ENCODE peak calls at places on chromosomes 13 and 19, in seven cellular contexts. J is heart right ventricle; O is hepatocyte; M is fibroblast of lung; C is AG04450; N is CD4-positive, alpha-beta T cell; X is uterus. H is an unnamed sample.

GRCh38 chr19:8423821-8424223 is 10.7 kb downstream of the MARCHF2 start:
- DNase-seq in O (peak), M (peak), C (peak), J (peak), N (no peak), X (peak), H (peak)

GRCh38 chr13:67138937-67139336 is 91.2 kb downstream of the PCDH9 start:
- DNase-seq in J (no peak), O (no peak), X (no peak), C (no peak), M (no peak), N (no peak), H (no peak)

GRCh38 chr13:82766732-82767321 is 1115.4 kb downstream of the SLITRK1 start:
- DNase-seq in X (no peak), N (no peak), J (no peak), O (no peak), C (no peak), M (no peak), H (no peak)

GRCh38 chr19:37706052-37706605 is 13.4 kb downstream of the ZNF607 start:
- DNase-seq in N (no peak), X (no peak), O (no peak), M (no peak), J (no peak), C (no peak), H (no peak)

GRCh38 chr13:30844548-30845296 is 61.3 kb upstream of the MEDAG start:
- DNase-seq in N (no peak), J (no peak), X (no peak), M (no peak), C (no peak), O (no peak), H (no peak)

GRCh38 chr13:109146912-109147624 is 517.7 kb downstream of the MYO16 start:
- DNase-seq in X (no peak), C (peak), J (no peak), O (no peak), M (peak), N (no peak), H (no peak)

GRCh38 chr13:102091231-102091630 is 310.6 kb downstream of the FGF14 start:
- DNase-seq in M (peak), O (peak), J (no peak), C (no peak), N (no peak), X (no peak), H (no peak)

GRCh38 chr19:45598267-45599011 is 3.6 kb downstream of the GPR4 start:
- DNase-seq in N (no peak), J (no peak), C (no peak), O (no peak), X (no peak), M (no peak), H (no peak)

GRCh38 chr19:44207126-44207803 is 5.1 kb upstream of the ZNF227 start:
- DNase-seq in J (peak), O (peak), N (peak), C (peak), X (peak), M (peak), H (peak)

GRCh38 chr13:83220241-83220640 is 662.0 kb downstream of the SLITRK1 start:
- DNase-seq in N (no peak), J (no peak), X (no peak), M (peak), C (no peak), O (no peak), H (no peak)

GRCh38 chr13:98065468-98065867 is 77.4 kb upstream of the FARP1 start:
- DNase-seq in C (no peak), X (no peak), J (no peak), O (no peak), N (no peak), M (no peak), H (no peak)
- TF ChIP-seq CTCF in C (no peak), X (no peak), J (no peak), O (peak), N (no peak), M (no peak), H (no peak)

GRCh38 chr19:32191921-32192320 is 153.5 kb upstream of the ZNF507 start:
- DNase-seq in X (no peak), C (no peak), J (no peak), O (no peak), N (no peak), M (no peak), H (no peak)

GRCh38 chr19:32196690-32197420 is 148.6 kb upstream of the ZNF507 start:
- DNase-seq in J (no peak), C (no peak), N (no peak), M (no peak), X (no peak), O (no peak), H (no peak)

GRCh38 chr19:32197896-32198882 is 147.2 kb upstream of the ZNF507 start:
- DNase-seq in C (no peak), X (no peak), N (no peak), J (no peak), M (no peak), O (no peak), H (no peak)

GRCh38 chr19:32199501-32200040 is 145.8 kb upstream of the ZNF507 start:
- DNase-seq in J (no peak), X (no peak), N (no peak), M (no peak), O (no peak), C (no peak), H (no peak)

GRCh38 chr19:32195706-32196610 is 149.5 kb upstream of the ZNF507 start:
- DNase-seq in C (no peak), X (no peak), O (no peak), N (no peak), J (no peak), M (no peak), H (no peak)
- TF ChIP-seq CTCF in C (no peak), X (no peak), O (no peak), N (no peak), J (no peak), M (no peak), H (no peak)

DNA sequence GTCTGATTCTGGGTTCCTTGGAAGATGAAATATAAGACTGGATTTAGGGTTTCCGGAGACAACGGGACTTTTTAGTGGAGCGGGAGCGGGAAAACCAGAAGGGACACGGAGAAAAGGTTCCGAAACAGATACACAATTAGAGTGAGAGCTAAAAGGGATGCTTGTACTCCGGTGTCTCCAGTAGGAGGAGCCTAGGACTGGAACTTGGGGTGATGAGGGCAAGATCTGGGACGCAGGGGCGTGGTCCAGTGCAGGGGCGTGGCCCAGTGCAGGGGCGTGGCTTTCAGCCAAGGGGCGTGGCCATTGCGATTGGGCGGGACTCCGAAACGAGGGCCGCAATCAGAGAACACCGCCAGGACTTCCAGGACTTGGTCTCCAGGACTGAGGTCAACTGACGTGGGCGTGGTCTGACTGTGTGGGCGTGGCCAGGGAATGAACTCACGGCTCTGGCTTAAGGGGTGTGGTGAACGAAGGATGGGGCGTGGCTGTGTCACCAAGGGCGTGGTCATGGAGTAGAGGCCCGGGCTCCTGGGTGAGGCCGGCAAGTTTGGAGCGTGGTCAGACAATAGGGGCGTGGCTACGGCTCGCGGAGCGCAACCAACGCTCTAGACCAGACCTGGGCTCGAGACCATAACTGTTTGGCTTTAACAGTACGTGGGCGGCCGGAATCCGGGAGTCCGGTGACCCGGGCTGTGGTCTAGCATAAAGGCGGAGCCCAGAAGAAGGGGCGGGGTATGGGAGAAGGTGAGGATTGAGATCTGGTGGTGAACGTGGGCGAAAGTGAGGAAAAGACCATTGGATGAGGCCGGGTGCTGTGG is at the start of gene DKKL1:
- DNase-seq in X (peak), O (peak), C (peak), M (peak), J (peak), N (peak), H (peak)
- TF ChIP-seq CTCF in X (peak), O (peak), C (peak), M (no peak), J (no peak), N (no peak), H (no peak)

GRCh38 chr19:11598103-11598483 is 810 bp downstream of the ZNF627 start:
- DNase-seq in O (no peak), M (no peak), N (no peak), J (no peak), C (no peak), X (no peak), H (no peak)

GRCh38 chr19:11594084-11594483 is 3.2 kb upstream of the ZNF627 start:
- DNase-seq in N (no peak), X (no peak), J (no peak), C (no peak), O (no peak), M (no peak), H (no peak)

GRCh38 chr19:11598746-11599145 is 1.5 kb downstream of the ZNF627 start:
- DNase-seq in N (no peak), O (no peak), J (no peak), X (no peak), C (no peak), M (no peak), H (no peak)

GRCh38 chr19:11596156-11596555 is 1.1 kb upstream of the ZNF627 start:
- DNase-seq in M (no peak), X (no peak), N (no peak), C (no peak), O (no peak), J (no peak), H (no peak)

DNA sequence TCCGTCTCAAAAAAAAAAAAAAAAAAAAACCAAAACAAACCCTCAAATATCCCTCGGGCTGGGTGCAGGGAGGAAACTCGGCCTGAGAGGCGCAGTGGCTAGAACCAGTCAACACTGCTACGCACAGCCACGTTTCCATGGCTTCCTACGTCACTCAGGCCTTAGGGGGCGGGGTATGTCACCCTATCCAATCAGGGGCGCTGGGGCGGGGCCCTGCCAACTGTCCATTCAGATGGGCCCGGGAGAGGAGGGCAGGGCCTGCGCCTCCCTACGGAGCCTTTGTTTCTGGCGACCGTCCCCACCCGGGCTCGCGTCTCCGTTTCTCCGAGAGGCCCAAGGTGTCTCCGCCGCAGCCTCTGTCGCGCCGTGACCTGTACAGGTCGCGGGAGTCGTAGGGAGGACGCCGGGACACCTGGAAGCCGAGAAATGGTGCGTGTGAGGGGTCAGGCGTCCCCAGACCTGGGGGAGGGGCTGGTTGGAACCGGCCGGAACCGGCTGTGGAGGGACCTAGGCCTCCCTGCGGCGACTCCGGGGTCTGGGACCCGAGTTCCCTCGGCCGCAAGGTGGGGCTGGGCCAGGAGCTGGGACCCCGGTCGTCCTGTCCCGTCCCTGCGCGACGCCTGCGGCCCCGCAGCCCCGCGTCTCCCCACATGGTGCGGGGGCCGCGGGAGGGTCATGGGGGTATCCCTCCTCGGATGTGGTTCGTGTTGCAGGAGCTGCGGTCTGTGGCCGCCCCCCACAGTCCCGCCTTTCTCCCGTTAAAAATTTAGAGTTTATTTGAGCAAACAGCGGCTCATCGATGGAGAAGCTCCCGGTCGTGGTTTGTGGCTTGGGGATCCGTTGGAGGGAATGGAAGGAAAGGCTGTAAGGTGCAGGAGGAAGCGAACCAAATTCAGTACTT is at the start of gene ZNF627:
- DNase-seq in O (peak), J (peak), M (peak), C (peak), N (peak), X (peak), H (peak)
- TF ChIP-seq CTCF in O (peak), J (no peak), M (peak), C (peak), N (no peak), X (peak), H (peak)

GRCh38 chr13:50629497-50629896 is 214.0 kb downstream of the DLEU7 start:
- DNase-seq in M (peak), J (no peak), O (no peak), N (no peak), X (no peak), C (no peak), H (no peak)
- TF ChIP-seq CTCF in M (no peak), J (no peak), O (no peak), N (no peak), X (no peak), C (no peak), H (no peak)

GRCh38 chr13:27354379-27354778 is 70.0 kb upstream of the GTF3A start:
- DNase-seq in N (no peak), M (peak), X (no peak), O (no peak), C (peak), J (no peak), H (no peak)
- TF ChIP-seq CTCF in N (no peak), M (peak), X (no peak), O (no peak), C (peak), J (no peak), H (no peak)

GRCh38 chr19:11173516-11174155 is 18.1 kb upstream of the SPC24 start:
- DNase-seq in C (no peak), X (no peak), J (no peak), O (no peak), N (no peak), M (no peak), H (no peak)
- TF ChIP-seq CTCF in C (no peak), X (no peak), J (no peak), O (no peak), N (no peak), M (no peak), H (no peak)

H was measured in progenitor cell of endocrine pancreas.